ENCODE peak calls at places on chromosomes 1 and 21, in five cellular contexts. E, B, S, X and D are unnamed samples.

GRCh38 chr1:38128926-38129453 is 82.4 kb upstream of the POU3F1 start:
- DNase-seq in E (no peak), B (no peak), X (no peak), S (no peak), D (no peak)

GRCh38 chr1:189616893-189617292 is 860.8 kb downstream of the BRINP3 start:
- DNase-seq in S (no peak), X (peak), B (no peak), E (no peak), D (no peak)

GRCh38 chr1:99548924-99549605 is 96.8 kb upstream of the PALMD start:
- DNase-seq in X (peak), E (no peak), S (peak), B (no peak), D (no peak)

GRCh38 chr1:23555949-23556640 is 3.2 kb downstream of the ID3 start:
- DNase-seq in S (no peak), E (no peak), X (peak), B (peak), D (peak)

GRCh38 chr1:107277022-107277421 is 136.2 kb downstream of the NTNG1 start:
- DNase-seq in X (peak), E (no peak), B (peak), S (no peak), D (peak)

GRCh38 chr1:175129997-175130648 is 62.5 kb downstream of the KIAA0040 start:
- DNase-seq in E (no peak), S (no peak), B (peak), X (no peak), D (peak)

GRCh38 chr1:184116287-184116686 is 64.8 kb downstream of the TSEN15 start:
- DNase-seq in S (no peak), E (no peak), X (no peak), B (peak), D (peak)

GRCh38 chr1:12480748-12481362 is 137.2 kb downstream of the DHRS3 start:
- DNase-seq in B (no peak), S (peak), E (no peak), X (peak), D (peak)

GRCh38 chr1:22831729-22832413 is 121.2 kb downstream of the EPHB2 start:
- DNase-seq in S (peak), E (no peak), X (peak), B (no peak), D (peak)

GRCh38 chr1:72412286-72412685 is 129.9 kb upstream of the NEGR1 start:
- DNase-seq in S (no peak), E (no peak), B (no peak), X (no peak), D (no peak)

GRCh38 chr1:229596961-229597699 is 28.8 kb downstream of the TAF5L start:
- DNase-seq in S (no peak), X (no peak), E (no peak), B (no peak), D (no peak)

GRCh38 chr1:247409869-247410544 is 6.0 kb upstream of the NLRP3 start:
- DNase-seq in X (no peak), S (no peak), E (peak), B (no peak), D (no peak)

GRCh38 chr1:23638786-23639241 is 52.8 kb upstream of the RPL11 start:
- DNase-seq in S (no peak), B (no peak), E (no peak), X (no peak), D (no peak)

GRCh38 chr1:25117233-25117823 is 115.0 kb downstream of the SYF2 start:
- DNase-seq in B (peak), X (peak), S (no peak), E (no peak), D (peak)

GRCh38 chr1:204647114-204647804 is 38.3 kb downstream of the LRRN2 start:
- DNase-seq in S (peak), B (peak), E (peak), X (peak), D (peak)

GRCh38 chr1:71521655-71522264 is 440.9 kb upstream of the ZRANB2 start:
- DNase-seq in X (peak), B (peak), S (peak), E (no peak), D (no peak)

GRCh38 chr21:39208624-39209333 is 25.5 kb upstream of the PSMG1 start:
- DNase-seq in S (no peak), B (no peak), X (peak), E (no peak), D (no peak)

GRCh38 chr1:200468264-200469001 is 58.6 kb upstream of the ZNF281 start:
- DNase-seq in S (no peak), X (no peak), E (no peak), B (no peak), D (no peak)

GRCh38 chr1:112934562-112934952 is 21.4 kb downstream of the SLC16A1 start:
- DNase-seq in E (no peak), B (no peak), S (no peak), X (no peak), D (no peak)

GRCh38 chr1:228824377-228824776 is 89.1 kb downstream of the RHOU start:
- DNase-seq in X (no peak), E (no peak), B (no peak), S (no peak), D (no peak)

GRCh38 chr1:205750683-205751651 is 985 bp upstream of the NUCKS1 start:
- DNase-seq in X (peak), E (no peak), B (no peak), S (no peak), D (no peak)

GRCh38 chr1:44305962-44306422 is 49.1 kb downstream of the ERI3 start:
- DNase-seq in X (no peak), S (no peak), B (no peak), E (no peak), D (no peak)

GRCh38 chr1:109350650-109351049 is 43.8 kb upstream of the MYBPHL start:
- DNase-seq in X (no peak), S (no peak), B (no peak), E (no peak), D (no peak)

GRCh38 chr1:66326867-66327266 is 207.1 kb upstream of the SGIP1 start:
- DNase-seq in E (no peak), B (no peak), S (no peak), X (no peak), D (no peak)

GRCh38 chr1:36386262-36387140 is 777 bp upstream of the STK40 start:
- DNase-seq in S (peak), B (peak), E (peak), X (peak), D (peak)

GRCh38 chr21:37784591-37785318 is 131.5 kb downstream of the KCNJ6 start:
- DNase-seq in E (no peak), B (no peak), X (no peak), S (no peak), D (no peak)

GRCh38 chr1:63902844-63903589 is 129.2 kb downstream of the ROR1 start:
- DNase-seq in X (no peak), B (no peak), S (no peak), E (no peak), D (no peak)

GRCh38 chr21:35663856-35664606 is 396.3 kb downstream of the SETD4 start:
- DNase-seq in B (no peak), S (no peak), X (no peak), E (no peak), D (no peak)

GRCh38 chr1:195773958-195774357 is 834.3 kb downstream of the KCNT2 start:
- DNase-seq in S (no peak), E (no peak), B (no peak), X (no peak), D (no peak)

GRCh38 chr1:205335692-205336091 is 14.1 kb upstream of the NUAK2 start:
- DNase-seq in X (peak), E (peak), B (peak), S (peak), D (peak)

GRCh38 chr1:27016376-27016775 is 3.7 kb upstream of the TENT5B start:
- DNase-seq in B (no peak), E (no peak), S (no peak), X (no peak), D (no peak)

GRCh38 chr21:10616535-10616934 is 95.2 kb downstream of the TPTE start:
- DNase-seq in X (no peak), E (no peak), S (no peak), B (no peak), D (no peak)

GRCh38 chr1:60924165-60924564 is 158.2 kb upstream of the NFIA start:
- DNase-seq in B (no peak), S (no peak), X (no peak), E (no peak), D (no peak)